ENCODE peak calls at places on chromosomes 7 and 10, in nine cellular contexts. W is tibial nerve, E is transverse colon, S is suprapubic skin, D is HepG2, P is ovary, T is sigmoid colon, I is stomach, V is K562. G is an unnamed sample. For H3K27me3, the result is how much of the 10 kb centered on the place peaks cover.

GRCh38 chr7:98323597-98324322 is 42.3 kb downstream of the BRI3 start:
- DNase-seq in W (no peak), E (no peak), S (no peak), D (no peak), P (no peak), T (no peak), I (no peak), V (no peak), G (no peak)

GRCh38 chr7:27205325-27206280 is 5.7 kb upstream of the HOXA13 start:
- DNase-seq in W (no peak), E (no peak), S (no peak), D (no peak), P (no peak), T (no peak), I (no peak), V (no peak), G (peak)

GRCh38 chr10:114044251-114045070 is 795 bp downstream of the ADRB1 start:
- DNase-seq in W (no peak), E (no peak), S (no peak), D (no peak), P (no peak), T (no peak), I (no peak), V (no peak), G (peak)

GRCh38 chr7:105806592-105807266 is 69.7 kb downstream of the ATXN7L1 start:
- DNase-seq in W (no peak), E (peak), S (no peak), D (no peak), P (no peak), T (no peak), I (peak), V (peak), G (peak)

GRCh38 chr7:100369105-100369504 is 4.2 kb upstream of the PILRA start:
- DNase-seq in W (peak), E (peak), S (no peak), D (no peak), P (no peak), T (peak), I (peak), V (no peak), G (peak)

GRCh38 chr10:93859049-93859655 is 34.6 kb upstream of the SLC35G1 start:
- DNase-seq in W (no peak), E (no peak), S (no peak), D (no peak), P (no peak), T (no peak), I (no peak), V (peak), G (no peak)

GRCh38 chr7:42097756-42098155 is 139.3 kb downstream of the GLI3 start:
- DNase-seq in W (no peak), E (no peak), S (no peak), D (peak), P (no peak), T (no peak), I (no peak), V (peak), G (no peak)

GRCh38 chr7:100449190-100449795 is 13.0 kb upstream of the PPP1R35 start:
- DNase-seq in W (no peak), E (no peak), S (no peak), D (no peak), P (no peak), T (no peak), I (no peak), V (no peak), G (no peak)

GRCh38 chr10:112951349-112952281 is 1.6 kb downstream of the TCF7L2 start:
- DNase-seq in W (peak), E (peak), S (peak), D (peak), P (peak), T (peak), I (peak), V (peak), G (peak)

GRCh38 chr10:58412502-58412961 is 27.3 kb downstream of the TFAM start:
- DNase-seq in W (no peak), E (no peak), S (no peak), D (peak), P (no peak), T (no peak), I (no peak), V (no peak), G (no peak)

GRCh38 chr7:4144801-4145470 is 537.2 kb upstream of the FOXK1 start:
- DNase-seq in W (peak), E (peak), S (no peak), D (no peak), P (peak), T (peak), I (no peak), V (no peak), G (no peak)

GRCh38 chr10:131909929-131910328 is 9.1 kb downstream of the PPP2R2D start:
- DNase-seq in W (no peak), E (no peak), S (no peak), D (no peak), P (peak), T (peak), I (no peak), V (no peak), G (no peak)

GRCh38 chr7:88044069-88044468 is 110.0 kb downstream of the ADAM22 start:
- DNase-seq in W (no peak), E (no peak), S (no peak), D (no peak), P (no peak), T (no peak), I (no peak), V (no peak), G (no peak)

GRCh38 chr7:35906191-35906908 is 105.5 kb downstream of the SEPTIN7 start:
- DNase-seq in W (peak), E (peak), S (no peak), D (peak), P (no peak), T (peak), I (peak), V (peak), G (no peak)

GRCh38 chr10:22816298-22816653 is 101.9 kb upstream of the PIP4K2A start:
- DNase-seq in W (no peak), E (no peak), S (no peak), D (no peak), P (no peak), T (no peak), I (no peak), V (peak), G (no peak)

GRCh38 chr10:62885656-62886461 is 69.7 kb upstream of the EGR2 start:
- DNase-seq in W (no peak), E (no peak), S (no peak), D (peak), P (no peak), T (no peak), I (no peak), V (no peak), G (no peak)

GRCh38 chr7:27526991-27527722 is 135.5 kb downstream of the HIBADH start:
- DNase-seq in W (peak), E (no peak), S (no peak), D (no peak), P (no peak), T (no peak), I (no peak), V (no peak), G (no peak)

GRCh38 chr10:69831231-69831855 is 29.6 kb downstream of the COL13A1 start:
- DNase-seq in W (no peak), E (no peak), S (no peak), D (no peak), P (no peak), T (no peak), I (no peak), V (no peak), G (no peak)

GRCh38 chr10:76868088-76868949 is 769.3 kb downstream of the KCNMA1 start:
- DNase-seq in W (peak), E (no peak), S (no peak), D (no peak), P (no peak), T (no peak), I (no peak), V (no peak), G (no peak)

GRCh38 chr10:133157662-133158436 is 2.2 kb upstream of the KNDC1 start:
- DNase-seq in W (no peak), E (no peak), S (peak), D (no peak), P (no peak), T (peak), I (no peak), V (no peak), G (no peak)

GRCh38 chr7:130641497-130641896 is 27.1 kb downstream of the COPG2 start:
- DNase-seq in W (no peak), E (no peak), S (no peak), D (no peak), P (no peak), T (no peak), I (no peak), V (no peak), G (no peak)

GRCh38 chr10:77325233-77325537 is 312.4 kb downstream of the KCNMA1 start:
- DNase-seq in W (no peak), E (peak), S (no peak), D (no peak), P (no peak), T (no peak), I (peak), V (no peak), G (no peak)

GRCh38 chr10:115052216-115052615 is 40.9 kb upstream of the ATRNL1 start:
- DNase-seq in W (no peak), E (no peak), S (no peak), D (no peak), P (no peak), T (no peak), I (no peak), V (no peak), G (no peak)

GRCh38 chr10:36281871-36282331 is 639.8 kb upstream of the FZD8 start:
- DNase-seq in W (peak), E (no peak), S (no peak), D (no peak), P (no peak), T (no peak), I (no peak), V (no peak), G (no peak)

GRCh38 chr10:96511044-96511945 is 2.4 kb downstream of the TLL2 start:
- DNase-seq in W (peak), E (peak), S (no peak), D (peak), P (no peak), T (no peak), I (peak), V (peak), G (peak)

GRCh38 chr10:95841711-95842498 is 65.9 kb upstream of the CC2D2B start:
- DNase-seq in W (peak), E (peak), S (no peak), D (peak), P (no peak), T (no peak), I (peak), V (peak), G (no peak)

GRCh38 chr10:91589015-91589655 is 43.7 kb downstream of the PPP1R3C start:
- DNase-seq in W (no peak), E (no peak), S (no peak), D (no peak), P (no peak), T (peak), I (no peak), V (no peak), G (no peak)

GRCh38 chr7:25132430-25132829 is 7.4 kb upstream of the CYCS start:
- DNase-seq in W (no peak), E (no peak), S (no peak), D (no peak), P (no peak), T (no peak), I (no peak), V (no peak), G (no peak)

GRCh38 chr7:50366311-50366710 is 61.8 kb downstream of the IKZF1 start:
- DNase-seq in W (no peak), E (no peak), S (no peak), D (no peak), P (no peak), T (no peak), I (no peak), V (no peak), G (no peak)

GRCh38 chr10:23514321-23514720 is 75.4 kb downstream of the OTUD1 start:
- DNase-seq in W (no peak), E (no peak), S (no peak), D (no peak), P (no peak), T (no peak), I (no peak), V (no peak), G (no peak)

GRCh38 chr10:80413152-80413996 is 5.0 kb downstream of the PRXL2A start:
- DNase-seq in W (no peak), E (no peak), S (no peak), D (no peak), P (no peak), T (no peak), I (no peak), V (no peak), G (peak)

GRCh38 chr7:67636363-67637355 is 640.0 kb downstream of the TYW1 start:
- DNase-seq in W (no peak), E (no peak), S (no peak), D (no peak), P (peak), T (no peak), I (no peak), V (no peak), G (no peak)

GRCh38 chr10:79292789-79293746 is 54.2 kb upstream of the PPIF start:
- DNase-seq in W (no peak), E (no peak), S (no peak), D (peak), P (no peak), T (no peak), I (peak), V (peak), G (peak)

GRCh38 chr10:44801383-44802327 is 109.5 kb upstream of the TMEM72 start:
- DNase-seq in W (peak), E (peak), S (no peak), D (peak), P (peak), T (peak), I (peak), V (no peak), G (peak)

GRCh38 chr10:7667262-7668141 is 736 bp upstream of the ITIH5 start:
- DNase-seq in W (no peak), E (no peak), S (peak), D (peak), P (peak), T (peak), I (no peak), V (no peak), G (no peak)

GRCh38 chr10:47438857-47439474 is 44.9 kb downstream of the ANXA8 start:
- DNase-seq in W (no peak), E (peak), S (peak), D (peak), P (no peak), T (no peak), I (peak), V (peak), G (no peak)

GRCh38 chr7:142240546-142240945 is 17.3 kb downstream of the PRSS58 start:
- DNase-seq in W (no peak), E (no peak), S (no peak), D (no peak), P (no peak), T (no peak), I (no peak), V (no peak), G (no peak)
- H3K27me3 ChIP-seq in W (under half), E (under half), S (under half), D (under half), P (under half), T (under half), I (under half), V (under half), G (under half)

GRCh38 chr7:128455556-128456254 is at the start of gene HILPDA:
- DNase-seq in W (peak), E (peak), S (peak), D (peak), P (peak), T (peak), I (peak), V (peak), G (peak)

GRCh38 chr7:128450913-128451312 is 4.8 kb upstream of the HILPDA start:
- DNase-seq in W (no peak), E (no peak), S (no peak), D (no peak), P (no peak), T (no peak), I (no peak), V (no peak), G (no peak)

GRCh38 chr7:128454808-128455555 is 696 bp upstream of the HILPDA start:
- DNase-seq in W (no peak), E (no peak), S (no peak), D (no peak), P (no peak), T (no peak), I (no peak), V (no peak), G (peak)

GRCh38 chr7:128452552-128452951 is 3.1 kb upstream of the HILPDA start:
- DNase-seq in W (no peak), E (no peak), S (no peak), D (no peak), P (no peak), T (no peak), I (no peak), V (no peak), G (no peak)

DNA sequence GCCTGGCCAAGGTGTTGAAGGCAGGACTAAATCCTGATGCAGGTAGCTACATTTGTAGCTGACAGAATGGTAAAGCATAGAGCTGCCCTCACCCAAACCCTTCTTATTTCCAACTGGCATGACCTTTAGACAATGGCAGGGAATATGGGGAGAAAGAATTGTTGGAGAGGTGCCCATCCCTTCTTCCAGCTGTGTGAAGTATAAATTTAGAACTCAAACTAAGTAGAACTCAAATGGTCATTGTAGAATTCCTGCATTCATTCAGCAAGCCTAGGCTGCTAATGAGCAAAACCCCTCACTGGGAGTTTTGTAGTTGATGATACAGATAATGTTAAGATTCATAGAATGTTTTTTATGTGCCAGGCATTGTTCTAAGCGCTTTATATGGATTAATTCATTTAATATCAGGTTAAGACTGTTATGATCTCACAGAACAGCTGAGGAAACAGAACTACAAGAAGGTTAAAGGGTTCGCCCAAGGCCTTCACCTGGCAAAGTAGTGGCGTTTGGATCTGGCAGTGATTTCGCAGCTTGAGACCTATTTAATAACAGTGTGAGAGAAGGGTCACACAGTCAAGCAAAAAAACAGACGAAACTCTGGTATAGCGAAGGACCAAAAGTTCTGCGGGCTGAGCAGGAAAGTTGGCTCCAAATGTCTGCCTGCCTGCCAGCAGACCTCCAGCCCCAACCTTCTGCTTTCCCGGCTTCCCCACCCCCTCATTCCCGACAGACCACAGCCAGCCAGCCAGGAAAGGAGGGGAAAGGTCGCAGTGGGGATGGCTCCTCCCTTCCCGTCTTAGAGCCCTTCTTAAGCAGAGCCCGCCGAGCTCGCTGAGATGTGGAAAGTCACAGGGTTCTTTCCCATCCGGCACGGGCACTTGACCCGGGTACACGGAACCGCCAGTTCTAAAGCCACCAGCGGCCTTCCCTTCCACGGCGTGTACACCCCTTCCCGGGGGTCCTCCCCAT is 1.6 kb upstream of the HILPDA start:
- DNase-seq in W (peak), E (peak), S (peak), D (no peak), P (peak), T (peak), I (peak), V (no peak), G (no peak)
- TF ChIP-seq POLR2A in W (no peak), E (no peak), S (no peak), D (no peak), P (peak), T (no peak), I (no peak), V (no peak), G (no peak)

DNA sequence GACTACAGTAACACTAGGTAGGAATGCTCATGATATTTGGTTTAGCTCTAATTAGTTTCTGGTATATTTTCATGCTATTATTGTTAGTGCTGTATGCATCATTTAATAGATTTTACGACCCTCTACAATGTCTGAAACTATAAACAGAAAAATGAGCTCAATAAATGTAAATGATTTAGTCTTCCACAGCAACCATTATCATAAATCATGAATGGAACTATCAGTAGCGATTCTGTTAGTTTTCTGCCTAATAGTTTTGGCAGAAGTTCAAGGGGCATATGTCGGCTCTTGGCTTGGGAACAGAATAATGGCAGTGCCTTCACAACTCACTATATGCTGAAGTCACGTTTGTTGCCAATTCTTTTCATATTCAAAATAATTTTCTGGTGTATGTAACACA is 494.8 kb downstream of the PARD3 start:
- DNase-seq in W (no peak), E (no peak), S (no peak), D (no peak), P (no peak), T (no peak), I (no peak), V (no peak), G (no peak)
- TF ChIP-seq EP300 in W (no peak), E (no peak), S (no peak), D (no peak), P (no peak), T (no peak), I (no peak), V (no peak), G (no peak)

DNA sequence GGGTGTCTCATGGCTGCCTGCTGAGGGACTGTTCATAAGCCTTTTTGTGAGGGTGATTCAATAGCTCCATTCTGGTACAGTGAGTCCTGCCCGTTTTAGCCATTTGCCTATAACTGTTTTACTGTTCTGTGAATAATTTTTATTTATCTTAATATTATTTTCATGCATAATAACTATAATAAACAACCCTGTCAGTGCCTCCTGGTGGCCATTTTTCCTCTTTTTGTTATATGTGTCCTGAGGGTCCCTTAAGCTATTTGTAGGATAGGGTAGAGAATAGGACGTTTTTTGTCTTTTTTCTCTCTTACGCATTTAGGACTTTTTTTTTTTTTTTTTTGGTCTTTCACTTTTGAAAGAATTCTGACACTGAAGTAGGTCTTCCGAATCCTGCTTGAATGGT is 2.9 kb downstream of the C1QL3 start:
- DNase-seq in W (no peak), E (no peak), S (no peak), D (no peak), P (no peak), T (no peak), I (no peak), V (no peak), G (no peak)
- H3K27me3 ChIP-seq in W (under half), E (under half), S (under half), D (under half), P (under half), T (half or more), I (under half), V (under half), G (under half)

GRCh38 chr10:97538839-97539238 is 33.7 kb upstream of the ANKRD2 start:
- DNase-seq in W (no peak), E (no peak), S (no peak), D (no peak), P (no peak), T (peak), I (no peak), V (no peak), G (no peak)

GRCh38 chr10:97537186-97537869 is 35.3 kb upstream of the ANKRD2 start:
- DNase-seq in W (no peak), E (no peak), S (no peak), D (no peak), P (no peak), T (no peak), I (no peak), V (no peak), G (no peak)

GRCh38 chr10:97540669-97541500 is 31.7 kb upstream of the ANKRD2 start:
- DNase-seq in W (no peak), E (no peak), S (no peak), D (no peak), P (peak), T (peak), I (no peak), V (no peak), G (no peak)

GRCh38 chr10:97538401-97538800 is 34.2 kb upstream of the ANKRD2 start:
- DNase-seq in W (no peak), E (no peak), S (no peak), D (no peak), P (no peak), T (no peak), I (no peak), V (no peak), G (no peak)

GRCh38 chr10:97539523-97540200 is 32.9 kb upstream of the ANKRD2 start:
- DNase-seq in W (no peak), E (no peak), S (no peak), D (no peak), P (peak), T (peak), I (no peak), V (no peak), G (no peak)
- TF ChIP-seq POLR2A in W (no peak), E (no peak), S (no peak), D (no peak), P (no peak), T (no peak), I (no peak), V (no peak), G (no peak)

GRCh38 chr7:22728416-22729029 is 1.5 kb downstream of the IL6 start:
- DNase-seq in W (no peak), E (no peak), S (no peak), D (peak), P (no peak), T (no peak), I (no peak), V (peak), G (no peak)
- TF ChIP-seq EP300 in W (no peak), E (no peak), S (no peak), D (no peak), P (no peak), T (no peak), I (no peak), V (no peak), G (no peak)